ENCODE peak calls at places on chromosomes 12 and 14, in seven cellular contexts. One of them, this sample, is unnamed.

GRCh38 chr14:54935100-54935499 is 32.5 kb upstream of the GCH1 start:
- DNase-seq in left ventricle myocardium inferior: no peak
- DNase-seq in HCT116: no peak
- DNase-seq in Peyer's patch: no peak
- DNase-seq in endothelial cell of umbilical vein: no peak
- DNase-seq in mammary epithelial cell: no peak
- DNase-seq in hepatocyte: no peak
- DNase-seq in this sample: no peak

GRCh38 chr12:65867428-65867827 is 43.1 kb downstream of the HMGA2 start:
- DNase-seq in hepatocyte: no peak
- DNase-seq in Peyer's patch: no peak
- DNase-seq in left ventricle myocardium inferior: no peak
- DNase-seq in mammary epithelial cell: peak; percentile 76
- DNase-seq in endothelial cell of umbilical vein: peak; percentile 40
- DNase-seq in HCT116: no peak
- DNase-seq in this sample: no peak

GRCh38 chr12:116454950-116455447 is 104.2 kb upstream of the MAP1LC3B2 start:
- DNase-seq in hepatocyte: peak; percentile 66
- DNase-seq in Peyer's patch: no peak
- DNase-seq in mammary epithelial cell: peak; percentile 97
- DNase-seq in left ventricle myocardium inferior: no peak
- DNase-seq in HCT116: peak; percentile 96
- DNase-seq in endothelial cell of umbilical vein: peak; percentile 83
- DNase-seq in this sample: no peak

GRCh38 chr14:56378474-56378873 is 201.1 kb upstream of the TMEM260 start:
- DNase-seq in endothelial cell of umbilical vein: peak; percentile 90
- DNase-seq in HCT116: no peak
- DNase-seq in hepatocyte: no peak
- DNase-seq in mammary epithelial cell: peak; percentile 53
- DNase-seq in left ventricle myocardium inferior: no peak
- DNase-seq in Peyer's patch: no peak
- DNase-seq in this sample: no peak

GRCh38 chr12:71476513-71476912 is 36.9 kb downstream of the LGR5 start:
- DNase-seq in endothelial cell of umbilical vein: no peak
- DNase-seq in HCT116: no peak
- DNase-seq in mammary epithelial cell: peak; percentile 42
- DNase-seq in Peyer's patch: no peak
- DNase-seq in hepatocyte: no peak
- DNase-seq in left ventricle myocardium inferior: no peak
- DNase-seq in this sample: no peak

GRCh38 chr14:75196468-75196867 is 20.1 kb upstream of the TMED10 start:
- DNase-seq in mammary epithelial cell: no peak
- DNase-seq in left ventricle myocardium inferior: no peak
- DNase-seq in HCT116: no peak
- DNase-seq in Peyer's patch: no peak
- DNase-seq in hepatocyte: peak; percentile 40
- DNase-seq in endothelial cell of umbilical vein: peak; percentile 65
- DNase-seq in this sample: no peak

GRCh38 chr14:79438696-79439342 is 772.5 kb downstream of the DIO2 start:
- DNase-seq in left ventricle myocardium inferior: no peak
- DNase-seq in mammary epithelial cell: no peak
- DNase-seq in HCT116: no peak
- DNase-seq in Peyer's patch: no peak
- DNase-seq in endothelial cell of umbilical vein: no peak
- DNase-seq in hepatocyte: no peak
- DNase-seq in this sample: no peak

GRCh38 chr14:76829650-76830421 is 3.6 kb downstream of the LRRC74A start:
- DNase-seq in hepatocyte: no peak
- DNase-seq in mammary epithelial cell: peak; percentile 9
- DNase-seq in endothelial cell of umbilical vein: no peak
- DNase-seq in left ventricle myocardium inferior: peak; percentile 86
- DNase-seq in HCT116: no peak
- DNase-seq in Peyer's patch: no peak
- DNase-seq in this sample: no peak

GRCh38 chr14:101719045-101719645 is 42.4 kb upstream of the PPP2R5C start:
- DNase-seq in mammary epithelial cell: no peak
- DNase-seq in HCT116: no peak
- DNase-seq in Peyer's patch: peak; percentile 9
- DNase-seq in left ventricle myocardium inferior: no peak
- DNase-seq in hepatocyte: no peak
- DNase-seq in endothelial cell of umbilical vein: no peak
- DNase-seq in this sample: no peak

DNA sequence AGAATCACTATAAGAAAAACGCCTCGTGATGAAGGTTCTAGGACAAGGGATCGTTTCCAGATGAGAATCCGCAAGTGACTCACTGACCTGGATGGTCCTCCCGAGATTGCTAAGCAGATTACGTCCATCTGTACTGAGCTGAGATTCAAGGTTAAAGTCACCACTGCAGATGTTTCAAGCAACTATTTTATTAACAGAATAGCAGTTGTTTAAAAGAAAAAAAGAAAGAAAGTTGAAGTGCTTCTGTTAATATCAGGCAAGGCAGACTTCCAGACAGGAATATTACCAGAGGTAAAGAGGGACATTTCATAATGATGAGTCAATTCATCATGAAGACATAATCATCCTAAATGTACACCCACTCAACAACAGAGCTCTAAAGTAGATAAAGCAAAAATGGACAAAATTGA is 17.9 kb downstream of the PXN start:
- DNase-seq in endothelial cell of umbilical vein: no peak
- DNase-seq in mammary epithelial cell: peak; percentile 73
- DNase-seq in left ventricle myocardium inferior: no peak
- DNase-seq in hepatocyte: no peak
- DNase-seq in Peyer's patch: no peak
- DNase-seq in HCT116: no peak
- DNase-seq in this sample: no peak
- H3K27ac ChIP-seq in endothelial cell of umbilical vein: peak overlapping the region; percentile 79
- H3K27ac ChIP-seq in mammary epithelial cell: peak overlapping the region; percentile 90
- H3K27ac ChIP-seq in left ventricle myocardium inferior: peak overlapping the region; percentile 96
- H3K27ac ChIP-seq in hepatocyte: peak overlapping the region; percentile 66
- H3K27ac ChIP-seq in Peyer's patch: no peak overlapping the region
- H3K27ac ChIP-seq in HCT116: peak overlapping the region; percentile 72
- H3K27ac ChIP-seq in this sample: no peak overlapping the region

DNA sequence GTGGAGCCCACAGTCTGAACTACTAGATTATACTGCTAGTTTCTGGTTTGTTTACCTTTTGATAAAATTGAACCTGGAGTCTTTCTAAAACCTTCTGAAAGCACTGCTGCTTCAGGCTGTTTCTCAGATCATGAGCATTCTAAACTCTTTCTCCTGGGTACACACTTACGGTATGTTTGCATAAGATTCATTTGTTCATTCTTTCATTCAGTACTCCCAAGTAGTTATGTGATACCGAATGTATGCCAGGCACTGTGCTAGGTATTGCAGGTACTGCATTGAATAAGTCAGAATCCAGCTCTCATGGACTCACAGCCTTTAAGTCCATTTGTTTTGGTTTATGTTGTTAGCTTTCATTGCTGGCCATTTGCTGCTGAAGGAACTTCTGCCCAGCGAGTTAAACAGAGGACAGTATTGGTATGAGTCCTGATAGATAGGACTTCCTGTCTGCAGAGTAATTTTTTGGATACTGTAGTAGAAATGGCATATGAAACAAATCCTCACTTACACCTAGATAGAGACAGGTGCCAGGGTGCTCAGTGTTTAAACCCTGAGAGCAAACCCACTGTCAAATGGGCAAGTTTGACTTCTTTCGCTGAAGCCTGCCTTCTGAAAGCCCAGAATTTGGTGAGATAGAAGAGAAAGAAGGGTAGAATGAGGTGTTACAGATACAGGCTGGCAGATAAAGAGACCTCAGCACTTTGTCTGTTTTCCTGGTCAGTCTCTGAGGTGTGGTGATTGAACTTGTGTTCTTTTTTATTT is 2.1 kb downstream of the SUSD6 start:
- DNase-seq in left ventricle myocardium inferior: no peak
- DNase-seq in HCT116: no peak
- DNase-seq in mammary epithelial cell: no peak
- DNase-seq in hepatocyte: no peak
- DNase-seq in Peyer's patch: no peak
- DNase-seq in endothelial cell of umbilical vein: no peak
- DNase-seq in this sample: no peak
- H3K4me1 ChIP-seq in left ventricle myocardium inferior: peaks cover 77% of the 10 kb centered on the region
- H3K4me1 ChIP-seq in HCT116: peaks cover 9% of the 10 kb centered on the region
- H3K4me1 ChIP-seq in mammary epithelial cell: peaks cover 57% of the 10 kb centered on the region
- H3K4me1 ChIP-seq in hepatocyte: peaks cover 52% of the 10 kb centered on the region
- H3K4me1 ChIP-seq in Peyer's patch: peaks cover 64% of the 10 kb centered on the region
- H3K4me1 ChIP-seq in endothelial cell of umbilical vein: peaks cover 37% of the 10 kb centered on the region
- H3K4me1 ChIP-seq in this sample: peaks cover 74% of the 10 kb centered on the region

GRCh38 chr12:59039005-59039404 is 118.7 kb upstream of the LRIG3 start:
- DNase-seq in left ventricle myocardium inferior: no peak
- DNase-seq in endothelial cell of umbilical vein: no peak
- DNase-seq in mammary epithelial cell: no peak
- DNase-seq in hepatocyte: no peak
- DNase-seq in HCT116: no peak
- DNase-seq in Peyer's patch: no peak
- DNase-seq in this sample: no peak

GRCh38 chr12:59044791-59045190 is 124.5 kb upstream of the LRIG3 start:
- DNase-seq in endothelial cell of umbilical vein: no peak
- DNase-seq in Peyer's patch: no peak
- DNase-seq in hepatocyte: no peak
- DNase-seq in HCT116: no peak
- DNase-seq in mammary epithelial cell: no peak
- DNase-seq in left ventricle myocardium inferior: no peak
- DNase-seq in this sample: no peak

GRCh38 chr12:59040043-59040442 is 119.7 kb upstream of the LRIG3 start:
- DNase-seq in left ventricle myocardium inferior: no peak
- DNase-seq in Peyer's patch: no peak
- DNase-seq in endothelial cell of umbilical vein: no peak
- DNase-seq in hepatocyte: no peak
- DNase-seq in mammary epithelial cell: peak; percentile 28
- DNase-seq in HCT116: no peak
- DNase-seq in this sample: no peak

GRCh38 chr12:59040651-59041050 is 120.3 kb upstream of the LRIG3 start:
- DNase-seq in mammary epithelial cell: peak; percentile 66
- DNase-seq in left ventricle myocardium inferior: no peak
- DNase-seq in Peyer's patch: no peak
- DNase-seq in endothelial cell of umbilical vein: peak; percentile 79
- DNase-seq in HCT116: no peak
- DNase-seq in hepatocyte: no peak
- DNase-seq in this sample: no peak

DNA sequence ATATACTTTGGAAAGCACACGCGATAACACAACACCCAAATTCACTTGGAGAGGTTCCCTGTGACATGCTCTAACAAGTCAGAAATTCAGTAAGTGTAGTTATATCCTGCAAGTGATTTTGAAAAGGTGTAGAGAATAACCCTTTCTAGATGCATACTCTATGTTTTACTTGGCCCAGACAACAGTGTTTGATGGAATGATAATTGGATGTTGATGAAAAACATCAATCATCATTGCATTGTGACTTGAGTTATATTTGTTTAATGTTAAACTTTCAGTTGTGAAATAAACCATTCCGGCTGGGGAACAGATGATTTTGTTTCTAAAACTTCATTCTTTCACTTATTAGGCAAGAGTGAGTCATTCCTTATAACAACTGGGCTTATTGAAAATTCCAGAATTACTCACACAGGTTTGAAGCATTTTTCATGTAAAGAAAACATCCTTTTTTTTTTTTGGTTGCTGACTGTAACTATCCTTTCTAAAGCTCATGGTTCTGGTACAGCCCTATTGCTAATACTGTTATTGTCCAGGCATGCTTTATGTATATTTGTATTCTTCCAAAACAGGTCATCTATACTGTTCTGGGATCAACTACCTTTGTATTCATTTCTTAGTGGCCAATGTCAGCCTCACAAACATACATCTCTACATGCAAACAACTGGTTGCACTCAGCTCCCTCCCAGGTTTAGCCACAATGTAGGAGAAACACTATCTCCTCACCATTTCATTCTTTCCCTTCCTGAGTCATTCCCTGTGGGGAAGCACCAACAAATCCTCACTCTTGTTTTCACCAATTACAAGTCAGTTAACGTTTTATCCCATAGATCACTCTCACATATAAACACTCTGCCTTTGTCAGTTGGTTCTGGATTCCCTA is 121.2 kb upstream of the LRIG3 start:
- DNase-seq in mammary epithelial cell: peak; percentile 98
- DNase-seq in left ventricle myocardium inferior: no peak
- DNase-seq in Peyer's patch: no peak
- DNase-seq in endothelial cell of umbilical vein: peak; percentile 89
- DNase-seq in hepatocyte: peak; percentile 28
- DNase-seq in HCT116: peak; percentile 36
- DNase-seq in this sample: no peak
- H3K4me3 ChIP-seq in mammary epithelial cell: no peak overlapping the region
- H3K4me3 ChIP-seq in left ventricle myocardium inferior: no peak overlapping the region
- H3K4me3 ChIP-seq in Peyer's patch: no peak overlapping the region
- H3K4me3 ChIP-seq in endothelial cell of umbilical vein: no peak overlapping the region
- H3K4me3 ChIP-seq in hepatocyte: no peak overlapping the region
- H3K4me3 ChIP-seq in HCT116: no peak overlapping the region
- H3K4me3 ChIP-seq in this sample: no peak overlapping the region

GRCh38 chr14:32940066-32940651 is 1.5 kb downstream of the NPAS3 start:
- DNase-seq in left ventricle myocardium inferior: no peak
- DNase-seq in HCT116: no peak
- DNase-seq in hepatocyte: no peak
- DNase-seq in Peyer's patch: no peak
- DNase-seq in mammary epithelial cell: no peak
- DNase-seq in endothelial cell of umbilical vein: peak; percentile 37
- DNase-seq in this sample: no peak

GRCh38 chr14:32940711-32941667 is 2.3 kb downstream of the NPAS3 start:
- DNase-seq in left ventricle myocardium inferior: no peak
- DNase-seq in hepatocyte: no peak
- DNase-seq in HCT116: no peak
- DNase-seq in endothelial cell of umbilical vein: no peak
- DNase-seq in mammary epithelial cell: no peak
- DNase-seq in Peyer's patch: no peak
- DNase-seq in this sample: no peak

GRCh38 chr14:32938719-32939253 is at the start of gene NPAS3:
- DNase-seq in Peyer's patch: no peak
- DNase-seq in HCT116: no peak
- DNase-seq in endothelial cell of umbilical vein: no peak
- DNase-seq in mammary epithelial cell: no peak
- DNase-seq in hepatocyte: peak; percentile 35
- DNase-seq in left ventricle myocardium inferior: peak; percentile 25
- DNase-seq in this sample: no peak

GRCh38 chr14:32941668-32942065 is 3.0 kb downstream of the NPAS3 start:
- DNase-seq in hepatocyte: no peak
- DNase-seq in mammary epithelial cell: no peak
- DNase-seq in HCT116: no peak
- DNase-seq in endothelial cell of umbilical vein: no peak
- DNase-seq in Peyer's patch: no peak
- DNase-seq in left ventricle myocardium inferior: no peak
- DNase-seq in this sample: no peak

GRCh38 chr14:32939254-32940065 is 781 bp downstream of the NPAS3 start:
- DNase-seq in endothelial cell of umbilical vein: peak; percentile 68
- DNase-seq in HCT116: no peak
- DNase-seq in mammary epithelial cell: peak; percentile 18
- DNase-seq in hepatocyte: peak; percentile 81
- DNase-seq in left ventricle myocardium inferior: peak; percentile 86
- DNase-seq in Peyer's patch: peak; percentile 30
- DNase-seq in this sample: no peak
- H3K27ac ChIP-seq in endothelial cell of umbilical vein: peak overlapping the region; percentile 44
- H3K27ac ChIP-seq in HCT116: no peak overlapping the region
- H3K27ac ChIP-seq in mammary epithelial cell: no peak overlapping the region
- H3K27ac ChIP-seq in hepatocyte: peak overlapping the region; percentile 20
- H3K27ac ChIP-seq in left ventricle myocardium inferior: peak overlapping the region; percentile 83
- H3K27ac ChIP-seq in Peyer's patch: peak overlapping the region; percentile 85
- H3K27ac ChIP-seq in this sample: no peak overlapping the region

This sample was measured in CD4-positive, CD25-positive, alpha-beta regulatory T cell.